ENCODE peak calls at places on chromosomes 6 and 20, in ten cellular contexts. One of them, this sample, is unnamed.

GRCh38 chr6:117206951-117207687 is 58.2 kb upstream of the VGLL2 start:
- DNase-seq in mesendoderm: peak; percentile 58
- DNase-seq in heart right ventricle: peak; percentile 13
- DNase-seq in AG09319: no peak
- DNase-seq in activated T-cell treated with anti-CD3 and anti-CD28 coated beads for 1 hour: no peak
- DNase-seq in stimulated activated CD8-positive, alpha-beta memory T cell treated with anti-CD3 and anti-CD28 coated beads, Interleukin-4, amount 100 ng/mL, for 1 hour: no peak
- DNase-seq in GM06990: no peak
- DNase-seq in NCI-H2081: no peak
- DNase-seq in fibroblast of the conjunctiva: no peak
- DNase-seq in activated CD4-positive, alpha-beta T cell treated with anti-CD3 and anti-CD28 coated beads, Interleukin-2, amount 10 ng/mL, durations not matched to agents 7 days and 5 days: no peak
- DNase-seq in this sample: no peak

GRCh38 chr6:52724406-52725121 is 38.7 kb downstream of the GSTA2 start:
- DNase-seq in heart right ventricle: peak; percentile 76
- DNase-seq in stimulated activated CD8-positive, alpha-beta memory T cell treated with anti-CD3 and anti-CD28 coated beads, Interleukin-4, amount 100 ng/mL, for 1 hour: peak; percentile 5
- DNase-seq in AG09319: no peak
- DNase-seq in GM06990: peak; percentile 40
- DNase-seq in fibroblast of the conjunctiva: peak; percentile 32
- DNase-seq in activated CD4-positive, alpha-beta T cell treated with anti-CD3 and anti-CD28 coated beads, Interleukin-2, amount 10 ng/mL, durations not matched to agents 7 days and 5 days: peak; percentile 55
- DNase-seq in activated T-cell treated with anti-CD3 and anti-CD28 coated beads for 1 hour: peak; percentile 23
- DNase-seq in mesendoderm: peak; percentile 81
- DNase-seq in NCI-H2081: peak; percentile 77
- DNase-seq in this sample: peak; percentile 61

GRCh38 chr6:9257215-9257614 is 821.9 kb upstream of the SLC35B3 start:
- DNase-seq in stimulated activated CD8-positive, alpha-beta memory T cell treated with anti-CD3 and anti-CD28 coated beads, Interleukin-4, amount 100 ng/mL, for 1 hour: no peak
- DNase-seq in activated CD4-positive, alpha-beta T cell treated with anti-CD3 and anti-CD28 coated beads, Interleukin-2, amount 10 ng/mL, durations not matched to agents 7 days and 5 days: no peak
- DNase-seq in heart right ventricle: no peak
- DNase-seq in activated T-cell treated with anti-CD3 and anti-CD28 coated beads for 1 hour: no peak
- DNase-seq in mesendoderm: no peak
- DNase-seq in fibroblast of the conjunctiva: no peak
- DNase-seq in GM06990: no peak
- DNase-seq in AG09319: no peak
- DNase-seq in NCI-H2081: no peak
- DNase-seq in this sample: no peak

GRCh38 chr6:28673800-28674671 is 148.4 kb downstream of the GPX5 start:
- DNase-seq in heart right ventricle: no peak
- DNase-seq in stimulated activated CD8-positive, alpha-beta memory T cell treated with anti-CD3 and anti-CD28 coated beads, Interleukin-4, amount 100 ng/mL, for 1 hour: no peak
- DNase-seq in NCI-H2081: peak; percentile 69
- DNase-seq in AG09319: peak; percentile 37
- DNase-seq in fibroblast of the conjunctiva: peak; percentile 57
- DNase-seq in activated CD4-positive, alpha-beta T cell treated with anti-CD3 and anti-CD28 coated beads, Interleukin-2, amount 10 ng/mL, durations not matched to agents 7 days and 5 days: peak; percentile 12
- DNase-seq in mesendoderm: peak; percentile 88
- DNase-seq in activated T-cell treated with anti-CD3 and anti-CD28 coated beads for 1 hour: no peak
- DNase-seq in GM06990: peak; percentile 64
- DNase-seq in this sample: no peak

GRCh38 chr6:111423960-111424846 is 58.8 kb downstream of the REV3L start:
- DNase-seq in activated T-cell treated with anti-CD3 and anti-CD28 coated beads for 1 hour: no peak
- DNase-seq in activated CD4-positive, alpha-beta T cell treated with anti-CD3 and anti-CD28 coated beads, Interleukin-2, amount 10 ng/mL, durations not matched to agents 7 days and 5 days: no peak
- DNase-seq in GM06990: no peak
- DNase-seq in stimulated activated CD8-positive, alpha-beta memory T cell treated with anti-CD3 and anti-CD28 coated beads, Interleukin-4, amount 100 ng/mL, for 1 hour: no peak
- DNase-seq in heart right ventricle: no peak
- DNase-seq in NCI-H2081: peak; percentile 27
- DNase-seq in AG09319: no peak
- DNase-seq in mesendoderm: no peak
- DNase-seq in fibroblast of the conjunctiva: peak; percentile 29
- DNase-seq in this sample: no peak

GRCh38 chr6:5513393-5513792 is 252.1 kb downstream of the FARS2 start:
- DNase-seq in activated CD4-positive, alpha-beta T cell treated with anti-CD3 and anti-CD28 coated beads, Interleukin-2, amount 10 ng/mL, durations not matched to agents 7 days and 5 days: no peak
- DNase-seq in heart right ventricle: no peak
- DNase-seq in stimulated activated CD8-positive, alpha-beta memory T cell treated with anti-CD3 and anti-CD28 coated beads, Interleukin-4, amount 100 ng/mL, for 1 hour: no peak
- DNase-seq in activated T-cell treated with anti-CD3 and anti-CD28 coated beads for 1 hour: no peak
- DNase-seq in fibroblast of the conjunctiva: no peak
- DNase-seq in AG09319: no peak
- DNase-seq in NCI-H2081: no peak
- DNase-seq in mesendoderm: no peak
- DNase-seq in GM06990: no peak
- DNase-seq in this sample: no peak

GRCh38 chr6:82686719-82687118 is 323.1 kb downstream of the TPBG start:
- DNase-seq in heart right ventricle: no peak
- DNase-seq in NCI-H2081: no peak
- DNase-seq in fibroblast of the conjunctiva: no peak
- DNase-seq in AG09319: no peak
- DNase-seq in activated T-cell treated with anti-CD3 and anti-CD28 coated beads for 1 hour: no peak
- DNase-seq in GM06990: no peak
- DNase-seq in stimulated activated CD8-positive, alpha-beta memory T cell treated with anti-CD3 and anti-CD28 coated beads, Interleukin-4, amount 100 ng/mL, for 1 hour: no peak
- DNase-seq in activated CD4-positive, alpha-beta T cell treated with anti-CD3 and anti-CD28 coated beads, Interleukin-2, amount 10 ng/mL, durations not matched to agents 7 days and 5 days: no peak
- DNase-seq in mesendoderm: no peak
- DNase-seq in this sample: no peak

GRCh38 chr6:51025082-51025777 is 206.6 kb downstream of the TFAP2B start:
- DNase-seq in AG09319: no peak
- DNase-seq in GM06990: no peak
- DNase-seq in mesendoderm: peak; percentile 30
- DNase-seq in heart right ventricle: no peak
- DNase-seq in fibroblast of the conjunctiva: no peak
- DNase-seq in stimulated activated CD8-positive, alpha-beta memory T cell treated with anti-CD3 and anti-CD28 coated beads, Interleukin-4, amount 100 ng/mL, for 1 hour: no peak
- DNase-seq in NCI-H2081: no peak
- DNase-seq in activated T-cell treated with anti-CD3 and anti-CD28 coated beads for 1 hour: no peak
- DNase-seq in activated CD4-positive, alpha-beta T cell treated with anti-CD3 and anti-CD28 coated beads, Interleukin-2, amount 10 ng/mL, durations not matched to agents 7 days and 5 days: no peak
- DNase-seq in this sample: no peak

GRCh38 chr6:90818163-90818562 is 231.3 kb upstream of the MAP3K7 start:
- DNase-seq in GM06990: no peak
- DNase-seq in fibroblast of the conjunctiva: no peak
- DNase-seq in mesendoderm: peak; percentile 61
- DNase-seq in heart right ventricle: no peak
- DNase-seq in AG09319: no peak
- DNase-seq in stimulated activated CD8-positive, alpha-beta memory T cell treated with anti-CD3 and anti-CD28 coated beads, Interleukin-4, amount 100 ng/mL, for 1 hour: no peak
- DNase-seq in activated CD4-positive, alpha-beta T cell treated with anti-CD3 and anti-CD28 coated beads, Interleukin-2, amount 10 ng/mL, durations not matched to agents 7 days and 5 days: no peak
- DNase-seq in NCI-H2081: no peak
- DNase-seq in activated T-cell treated with anti-CD3 and anti-CD28 coated beads for 1 hour: no peak
- DNase-seq in this sample: no peak

GRCh38 chr6:79631800-79632172 is 657 bp downstream of the SH3BGRL2 start:
- DNase-seq in mesendoderm: peak; percentile 22
- DNase-seq in heart right ventricle: no peak
- DNase-seq in stimulated activated CD8-positive, alpha-beta memory T cell treated with anti-CD3 and anti-CD28 coated beads, Interleukin-4, amount 100 ng/mL, for 1 hour: no peak
- DNase-seq in GM06990: no peak
- DNase-seq in NCI-H2081: no peak
- DNase-seq in AG09319: no peak
- DNase-seq in activated CD4-positive, alpha-beta T cell treated with anti-CD3 and anti-CD28 coated beads, Interleukin-2, amount 10 ng/mL, durations not matched to agents 7 days and 5 days: no peak
- DNase-seq in activated T-cell treated with anti-CD3 and anti-CD28 coated beads for 1 hour: no peak
- DNase-seq in fibroblast of the conjunctiva: no peak
- DNase-seq in this sample: no peak

GRCh38 chr6:47306887-47307286 is 2.8 kb downstream of the TNFRSF21 start:
- DNase-seq in activated CD4-positive, alpha-beta T cell treated with anti-CD3 and anti-CD28 coated beads, Interleukin-2, amount 10 ng/mL, durations not matched to agents 7 days and 5 days: no peak
- DNase-seq in activated T-cell treated with anti-CD3 and anti-CD28 coated beads for 1 hour: no peak
- DNase-seq in fibroblast of the conjunctiva: no peak
- DNase-seq in mesendoderm: no peak
- DNase-seq in stimulated activated CD8-positive, alpha-beta memory T cell treated with anti-CD3 and anti-CD28 coated beads, Interleukin-4, amount 100 ng/mL, for 1 hour: no peak
- DNase-seq in GM06990: no peak
- DNase-seq in AG09319: no peak
- DNase-seq in heart right ventricle: no peak
- DNase-seq in NCI-H2081: no peak
- DNase-seq in this sample: no peak

GRCh38 chr20:5073154-5074049 is 46.4 kb downstream of the PCNA start:
- DNase-seq in NCI-H2081: no peak
- DNase-seq in activated T-cell treated with anti-CD3 and anti-CD28 coated beads for 1 hour: no peak
- DNase-seq in stimulated activated CD8-positive, alpha-beta memory T cell treated with anti-CD3 and anti-CD28 coated beads, Interleukin-4, amount 100 ng/mL, for 1 hour: no peak
- DNase-seq in GM06990: no peak
- DNase-seq in activated CD4-positive, alpha-beta T cell treated with anti-CD3 and anti-CD28 coated beads, Interleukin-2, amount 10 ng/mL, durations not matched to agents 7 days and 5 days: no peak
- DNase-seq in AG09319: peak; percentile 40
- DNase-seq in fibroblast of the conjunctiva: peak; percentile 65
- DNase-seq in mesendoderm: peak; percentile 40
- DNase-seq in heart right ventricle: peak; percentile 89
- DNase-seq in this sample: peak; percentile 84